ENCODE peak calls at places on chromosomes 5 and 9, in eight cellular contexts. W is fibroblast of pulmonary artery, M is brain microvascular endothelial cell, U is left ventricle myocardium inferior, B is cardiac muscle cell, F is tibial artery, Q is ovary, J is Peyer's patch. O is an unnamed sample.

GRCh38 chr9:106403081-106403480 is 459.9 kb upstream of the ZNF462 start:
- DNase-seq in W (peak), M (peak), U (no peak), B (no peak), F (no peak), Q (no peak), J (no peak), O (peak)

GRCh38 chr9:121178676-121179372 is 22.8 kb downstream of the RAB14 start:
- DNase-seq in W (no peak), M (no peak), U (no peak), B (no peak), F (no peak), Q (no peak), J (no peak), O (no peak)

GRCh38 chr9:136686794-136687711 is at the start of gene AGPAT2:
- DNase-seq in W (no peak), M (no peak), U (peak), B (peak), F (peak), Q (peak), J (peak), O (peak)

GRCh38 chr5:137561572-137561971 is 62.4 kb upstream of the SPOCK1 start:
- DNase-seq in W (no peak), M (no peak), U (no peak), B (no peak), F (no peak), Q (no peak), J (no peak), O (no peak)

GRCh38 chr5:113675166-113675565 is 161.7 kb downstream of the YTHDC2 start:
- DNase-seq in W (no peak), M (no peak), U (no peak), B (no peak), F (no peak), Q (no peak), J (no peak), O (no peak)

GRCh38 chr5:923473-923873 is 30.8 kb downstream of the TRIP13 start:
- DNase-seq in W (peak), M (peak), U (peak), B (peak), F (peak), Q (peak), J (peak), O (peak)

GRCh38 chr5:76363385-76364261 is 39.5 kb upstream of the IQGAP2 start:
- DNase-seq in W (no peak), M (no peak), U (no peak), B (peak), F (no peak), Q (no peak), J (peak), O (no peak)

GRCh38 chr9:18490591-18491370 is 16.8 kb downstream of the ADAMTSL1 start:
- DNase-seq in W (peak), M (peak), U (no peak), B (no peak), F (peak), Q (peak), J (no peak), O (peak)

GRCh38 chr9:109113239-109113638 is 6.5 kb downstream of the TMEM245 start:
- DNase-seq in W (no peak), M (no peak), U (no peak), B (no peak), F (no peak), Q (no peak), J (no peak), O (peak)

GRCh38 chr5:169914766-169915165 is 65.5 kb downstream of the INSYN2B start:
- DNase-seq in W (peak), M (peak), U (peak), B (peak), F (no peak), Q (no peak), J (no peak), O (peak)

GRCh38 chr5:171029401-171029800 is 167.6 kb downstream of the RANBP17 start:
- DNase-seq in W (no peak), M (no peak), U (no peak), B (no peak), F (no peak), Q (no peak), J (no peak), O (no peak)

GRCh38 chr9:22142681-22143080 is 133.6 kb upstream of the CDKN2B start:
- DNase-seq in W (peak), M (peak), U (no peak), B (no peak), F (no peak), Q (no peak), J (no peak), O (no peak)

GRCh38 chr5:88813244-88813643 is 69.7 kb downstream of the MEF2C start:
- DNase-seq in W (no peak), M (no peak), U (no peak), B (no peak), F (no peak), Q (no peak), J (no peak), O (no peak)

GRCh38 chr9:29773676-29774075 is 2200.4 kb upstream of the C9orf72 start:
- DNase-seq in W (no peak), M (no peak), U (no peak), B (no peak), F (no peak), Q (no peak), J (no peak), O (no peak)

GRCh38 chr5:122170630-122171029 is 41.3 kb downstream of the ZNF474 start:
- DNase-seq in W (peak), M (peak), U (no peak), B (peak), F (no peak), Q (no peak), J (no peak), O (no peak)

GRCh38 chr5:132438931-132439330 is 51.6 kb downstream of the IRF1 start:
- DNase-seq in W (no peak), M (no peak), U (no peak), B (no peak), F (peak), Q (no peak), J (no peak), O (no peak)

GRCh38 chr5:175321927-175322532 is 122.0 kb downstream of the DRD1 start:
- DNase-seq in W (peak), M (peak), U (no peak), B (peak), F (no peak), Q (no peak), J (no peak), O (peak)

GRCh38 chr5:98568336-98568735 is 205.1 kb upstream of the RGMB start:
- DNase-seq in W (no peak), M (peak), U (no peak), B (no peak), F (no peak), Q (no peak), J (no peak), O (no peak)

GRCh38 chr5:159509002-159509660 is 178.8 kb upstream of the IL12B start:
- DNase-seq in W (no peak), M (no peak), U (no peak), B (no peak), F (no peak), Q (no peak), J (no peak), O (no peak)

GRCh38 chr5:55816342-55816741 is 34.8 kb upstream of the IL31RA start:
- DNase-seq in W (peak), M (peak), U (no peak), B (no peak), F (no peak), Q (no peak), J (no peak), O (peak)

GRCh38 chr9:111231801-111232580 is 98.0 kb downstream of the OR2K2 start:
- DNase-seq in W (no peak), M (no peak), U (no peak), B (no peak), F (no peak), Q (no peak), J (no peak), O (no peak)

GRCh38 chr9:111236337-111236736 is 93.7 kb downstream of the OR2K2 start:
- DNase-seq in W (no peak), M (no peak), U (no peak), B (no peak), F (no peak), Q (no peak), J (no peak), O (no peak)

GRCh38 chr9:111237447-111237846 is 92.6 kb downstream of the OR2K2 start:
- DNase-seq in W (no peak), M (no peak), U (no peak), B (no peak), F (no peak), Q (no peak), J (no peak), O (no peak)

GRCh38 chr9:111232997-111233790 is 96.8 kb downstream of the OR2K2 start:
- DNase-seq in W (no peak), M (no peak), U (no peak), B (no peak), F (no peak), Q (no peak), J (no peak), O (no peak)

GRCh38 chr9:111233963-111234362 is 96.1 kb downstream of the OR2K2 start:
- DNase-seq in W (no peak), M (no peak), U (no peak), B (no peak), F (no peak), Q (no peak), J (no peak), O (no peak)
- H3K4me3 ChIP-seq in W (no peak), M (no peak), U (no peak), B (no peak), F (no peak), Q (no peak), J (no peak), O (no peak)

GRCh38 chr5:128695791-128696520 is 157.9 kb upstream of the FBN2 start:
- DNase-seq in W (no peak), M (no peak), U (no peak), B (no peak), F (no peak), Q (no peak), J (no peak), O (peak)
- TF ChIP-seq CTCF in W (peak), M (peak), U (no peak), B (peak), F (no peak), Q (no peak), J (no peak), O (peak)

GRCh38 chr5:141084487-141084989 is 9.9 kb upstream of the PCDHB2 start:
- DNase-seq in W (peak), M (peak), U (no peak), B (peak), F (no peak), Q (peak), J (no peak), O (peak)
- H3K4me3 ChIP-seq in W (peak), M (no peak), U (peak), B (peak), F (peak), Q (peak), J (peak), O (peak)

GRCh38 chr9:95484225-95484624 is 32.5 kb downstream of the PTCH1 start:
- DNase-seq in W (no peak), M (no peak), U (no peak), B (no peak), F (no peak), Q (no peak), J (no peak), O (no peak)
- TF ChIP-seq CTCF in W (no peak), M (no peak), U (no peak), B (no peak), F (no peak), Q (no peak), J (no peak), O (no peak)

GRCh38 chr9:137762414-137763061 is 115.0 kb upstream of the CACNA1B start:
- DNase-seq in W (no peak), M (no peak), U (no peak), B (no peak), F (no peak), Q (no peak), J (peak), O (peak)
- H3K4me3 ChIP-seq in W (no peak), M (no peak), U (no peak), B (no peak), F (no peak), Q (no peak), J (no peak), O (no peak)

GRCh38 chr9:93379051-93379450 is 72.4 kb upstream of the FAM120A start:
- DNase-seq in W (no peak), M (no peak), U (no peak), B (no peak), F (no peak), Q (no peak), J (no peak), O (no peak)
- TF ChIP-seq CTCF in W (peak), M (no peak), U (no peak), B (peak), F (no peak), Q (no peak), J (no peak), O (peak)